ENCODE peak calls at places on chromosomes 13 and 19, in four cellular contexts. One of them, this sample, is unnamed. For H3K4me1 and H3K9me3, the result is how much of the 10 kb centered on the place peaks cover.

GRCh38 chr19:4369888-4370260 is 26.5 kb downstream of the MPND start:
- DNase-seq in body of pancreas: peak
- DNase-seq in fibroblast of lung: no peak
- DNase-seq in ascending aorta: no peak
- DNase-seq in this sample: no peak

GRCh38 chr19:401836-402535 is 7.0 kb downstream of the C2CD4C start:
- DNase-seq in body of pancreas: peak
- DNase-seq in fibroblast of lung: no peak
- DNase-seq in ascending aorta: no peak
- DNase-seq in this sample: no peak

GRCh38 chr19:35293733-35294309 is 1.9 kb downstream of the MAG start:
- DNase-seq in body of pancreas: no peak
- DNase-seq in fibroblast of lung: no peak
- DNase-seq in ascending aorta: no peak
- DNase-seq in this sample: no peak

GRCh38 chr13:103187621-103188020 is 121.4 kb upstream of the SLC10A2 start:
- DNase-seq in body of pancreas: no peak
- DNase-seq in fibroblast of lung: no peak
- DNase-seq in ascending aorta: no peak
- DNase-seq in this sample: peak

GRCh38 chr19:51365211-51366049 is 758 bp downstream of the ETFB start:
- DNase-seq in body of pancreas: peak
- DNase-seq in fibroblast of lung: peak
- DNase-seq in ascending aorta: no peak
- DNase-seq in this sample: peak

GRCh38 chr13:74040200-74040599 is 94.0 kb downstream of the KLF12 start:
- DNase-seq in body of pancreas: peak
- DNase-seq in fibroblast of lung: peak
- DNase-seq in ascending aorta: no peak
- DNase-seq in this sample: peak

GRCh38 chr19:39473443-39473960 is 7.1 kb upstream of the TIMM50 start:
- DNase-seq in body of pancreas: no peak
- DNase-seq in fibroblast of lung: no peak
- DNase-seq in ascending aorta: no peak
- DNase-seq in this sample: no peak

GRCh38 chr13:23350009-23350408 is 83.5 kb downstream of the SACS start:
- DNase-seq in body of pancreas: no peak
- DNase-seq in fibroblast of lung: no peak
- DNase-seq in ascending aorta: no peak
- DNase-seq in this sample: no peak

GRCh38 chr13:44108345-44108858 is 228.7 kb downstream of the LACC1 start:
- DNase-seq in body of pancreas: peak
- DNase-seq in fibroblast of lung: no peak
- DNase-seq in ascending aorta: no peak
- DNase-seq in this sample: peak

GRCh38 chr19:3968556-3969434 is 2.1 kb downstream of the DAPK3 start:
- DNase-seq in body of pancreas: peak
- DNase-seq in fibroblast of lung: peak
- DNase-seq in ascending aorta: peak
- DNase-seq in this sample: peak

GRCh38 chr13:46716821-46717220 is 80.1 kb downstream of the ESD start:
- DNase-seq in body of pancreas: no peak
- DNase-seq in fibroblast of lung: peak
- DNase-seq in ascending aorta: no peak
- DNase-seq in this sample: no peak

GRCh38 chr19:30326076-30326710 is 46.0 kb upstream of the ZNF536 start:
- DNase-seq in body of pancreas: no peak
- DNase-seq in fibroblast of lung: no peak
- DNase-seq in ascending aorta: no peak
- DNase-seq in this sample: no peak

GRCh38 chr13:40984670-40985366 is 34.3 kb downstream of the ELF1 start:
- DNase-seq in body of pancreas: no peak
- DNase-seq in fibroblast of lung: no peak
- DNase-seq in ascending aorta: no peak
- DNase-seq in this sample: peak

GRCh38 chr13:70884196-70884595 is 775.9 kb upstream of the KLHL1 start:
- DNase-seq in body of pancreas: no peak
- DNase-seq in fibroblast of lung: no peak
- DNase-seq in ascending aorta: no peak
- DNase-seq in this sample: no peak

GRCh38 chr19:38139122-38139521 is 84.9 kb downstream of the DPF1 start:
- DNase-seq in body of pancreas: no peak
- DNase-seq in fibroblast of lung: no peak
- DNase-seq in ascending aorta: no peak
- DNase-seq in this sample: no peak

GRCh38 chr19:33809960-33810359 is 13.3 kb downstream of the KCTD15 start:
- DNase-seq in body of pancreas: no peak
- DNase-seq in fibroblast of lung: peak
- DNase-seq in ascending aorta: no peak
- DNase-seq in this sample: peak

GRCh38 chr19:38739440-38740251 is 4.6 kb downstream of the CAPN12 start:
- DNase-seq in body of pancreas: no peak
- DNase-seq in fibroblast of lung: no peak
- DNase-seq in ascending aorta: no peak
- DNase-seq in this sample: no peak

GRCh38 chr13:109810761-109811510 is 24.6 kb upstream of the IRS2 start:
- DNase-seq in body of pancreas: no peak
- DNase-seq in fibroblast of lung: no peak
- DNase-seq in ascending aorta: no peak
- DNase-seq in this sample: no peak

GRCh38 chr13:98389319-98389718 is 187.6 kb downstream of the STK24 start:
- DNase-seq in body of pancreas: no peak
- DNase-seq in fibroblast of lung: no peak
- DNase-seq in ascending aorta: no peak
- DNase-seq in this sample: no peak

GRCh38 chr19:6238256-6238642 is 41.5 kb downstream of the MLLT1 start:
- DNase-seq in body of pancreas: no peak
- DNase-seq in fibroblast of lung: no peak
- DNase-seq in ascending aorta: no peak
- DNase-seq in this sample: peak

GRCh38 chr13:101474419-101474957 is 22.0 kb downstream of the ITGBL1 start:
- DNase-seq in body of pancreas: peak
- DNase-seq in fibroblast of lung: peak
- DNase-seq in ascending aorta: no peak
- DNase-seq in this sample: peak

GRCh38 chr19:38877781-38878574 is at the start of gene RINL:
- DNase-seq in body of pancreas: no peak
- DNase-seq in fibroblast of lung: no peak
- DNase-seq in ascending aorta: no peak
- DNase-seq in this sample: no peak

GRCh38 chr13:75745387-75745786 is 109.3 kb downstream of the LMO7 start:
- DNase-seq in body of pancreas: no peak
- DNase-seq in fibroblast of lung: no peak
- DNase-seq in ascending aorta: no peak
- DNase-seq in this sample: no peak

GRCh38 chr13:114225610-114226009 is 9.1 kb upstream of the CDC16 start:
- DNase-seq in body of pancreas: no peak
- DNase-seq in fibroblast of lung: no peak
- DNase-seq in ascending aorta: no peak
- DNase-seq in this sample: no peak

GRCh38 chr19:54325194-54325621 is 12.2 kb upstream of the LILRA5 start:
- DNase-seq in body of pancreas: peak
- DNase-seq in fibroblast of lung: peak
- DNase-seq in ascending aorta: no peak
- DNase-seq in this sample: peak

GRCh38 chr13:40148103-40148502 is 492.6 kb downstream of the COG6 start:
- DNase-seq in body of pancreas: no peak
- DNase-seq in fibroblast of lung: no peak
- DNase-seq in ascending aorta: no peak
- DNase-seq in this sample: no peak

GRCh38 chr19:12779162-12779993 is 4.0 kb upstream of the HOOK2 start:
- DNase-seq in body of pancreas: peak
- DNase-seq in fibroblast of lung: peak
- DNase-seq in ascending aorta: peak
- DNase-seq in this sample: peak

GRCh38 chr19:31498781-31499180 is 149.5 kb upstream of the TSHZ3 start:
- DNase-seq in body of pancreas: no peak
- DNase-seq in fibroblast of lung: no peak
- DNase-seq in ascending aorta: no peak
- DNase-seq in this sample: no peak

GRCh38 chr13:24039621-24040475 is 120.7 kb upstream of the SPATA13 start:
- DNase-seq in body of pancreas: no peak
- DNase-seq in fibroblast of lung: no peak
- DNase-seq in ascending aorta: no peak
- DNase-seq in this sample: no peak

GRCh38 chr13:100589178-100589725 is 663 bp upstream of the GGACT start:
- DNase-seq in body of pancreas: no peak
- DNase-seq in fibroblast of lung: no peak
- DNase-seq in ascending aorta: no peak
- DNase-seq in this sample: no peak

GRCh38 chr13:37479901-37480300 is 118.7 kb downstream of the POSTN start:
- DNase-seq in body of pancreas: no peak
- DNase-seq in fibroblast of lung: peak
- DNase-seq in ascending aorta: no peak
- DNase-seq in this sample: peak

GRCh38 chr19:42280761-42281174 is 11.7 kb downstream of the CIC start:
- DNase-seq in body of pancreas: no peak
- DNase-seq in fibroblast of lung: no peak
- DNase-seq in ascending aorta: no peak
- DNase-seq in this sample: no peak

GRCh38 chr13:36151591-36151990 is 20.4 kb upstream of the DCLK1 start:
- DNase-seq in body of pancreas: no peak
- DNase-seq in fibroblast of lung: no peak
- DNase-seq in ascending aorta: no peak
- DNase-seq in this sample: no peak

GRCh38 chr13:75139291-75139690 is 342.7 kb downstream of the TBC1D4 start:
- DNase-seq in body of pancreas: no peak
- DNase-seq in fibroblast of lung: peak
- DNase-seq in ascending aorta: no peak
- DNase-seq in this sample: peak

GRCh38 chr13:85255978-85256377 is 543.2 kb downstream of the SLITRK6 start:
- DNase-seq in body of pancreas: no peak
- DNase-seq in fibroblast of lung: no peak
- DNase-seq in ascending aorta: no peak
- DNase-seq in this sample: peak

GRCh38 chr13:90696656-90697055 is 650.8 kb upstream of the MIR17HG start:
- DNase-seq in body of pancreas: no peak
- DNase-seq in fibroblast of lung: no peak
- DNase-seq in ascending aorta: no peak
- DNase-seq in this sample: no peak

GRCh38 chr13:52003551-52003950 is 7.7 kb downstream of the ATP7B start:
- DNase-seq in body of pancreas: peak
- DNase-seq in fibroblast of lung: no peak
- DNase-seq in ascending aorta: no peak
- DNase-seq in this sample: no peak

GRCh38 chr19:41302624-41303351 is 7.2 kb upstream of the CCDC97 start:
- DNase-seq in body of pancreas: no peak
- DNase-seq in fibroblast of lung: no peak
- DNase-seq in ascending aorta: no peak
- DNase-seq in this sample: no peak

GRCh38 chr19:35377656-35378055 is 6.8 kb downstream of the GPR42 start:
- DNase-seq in body of pancreas: no peak
- DNase-seq in fibroblast of lung: no peak
- DNase-seq in ascending aorta: no peak
- DNase-seq in this sample: peak

GRCh38 chr19:10887616-10888367 is 16.4 kb downstream of the CARM1 start:
- DNase-seq in body of pancreas: no peak
- DNase-seq in fibroblast of lung: no peak
- DNase-seq in ascending aorta: no peak
- DNase-seq in this sample: no peak
- H3K4me1 ChIP-seq in body of pancreas: under half
- H3K4me1 ChIP-seq in fibroblast of lung: under half
- H3K4me1 ChIP-seq in ascending aorta: under half
- H3K4me1 ChIP-seq in this sample: under half

DNA sequence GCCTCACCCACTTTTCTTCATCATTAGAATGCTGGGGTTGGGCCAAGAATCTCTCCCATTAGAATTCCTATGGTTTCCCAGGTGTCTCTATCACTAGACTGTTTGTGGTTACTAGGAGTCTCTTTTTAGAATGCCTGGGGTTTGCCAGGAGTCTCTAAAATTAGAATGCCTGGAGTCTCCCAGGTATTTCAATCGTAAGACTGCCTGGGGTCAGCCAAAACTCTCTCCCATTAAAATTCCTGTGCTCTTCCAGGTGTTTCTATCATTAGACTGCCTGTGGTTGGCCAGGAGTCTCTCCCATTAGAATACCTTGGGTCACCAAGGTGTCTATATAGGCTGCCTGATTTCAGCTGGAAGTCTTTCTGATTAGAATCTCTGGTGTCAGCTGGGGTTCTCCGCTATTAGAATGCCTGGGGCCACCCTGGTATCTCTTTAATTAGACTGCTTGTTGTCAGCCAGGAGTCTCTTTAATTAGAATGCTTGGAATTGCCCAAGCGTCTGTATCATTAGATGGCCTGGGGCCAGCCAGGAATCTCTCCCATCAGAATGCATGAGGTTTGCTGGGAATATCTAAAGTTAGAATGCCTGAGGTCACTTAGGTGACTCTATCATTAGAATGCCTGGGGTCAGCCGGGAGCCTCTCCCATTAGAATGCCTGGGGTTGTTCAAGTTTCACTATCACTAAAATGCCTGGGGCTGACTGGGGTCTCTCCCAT is 1479.2 kb downstream of the UQCRFS1 start:
- DNase-seq in body of pancreas: no peak
- DNase-seq in fibroblast of lung: no peak
- DNase-seq in ascending aorta: no peak
- DNase-seq in this sample: no peak
- H3K9me3 ChIP-seq in body of pancreas: under half
- H3K9me3 ChIP-seq in fibroblast of lung: under half
- H3K9me3 ChIP-seq in ascending aorta: under half
- H3K9me3 ChIP-seq in this sample: under half

GRCh38 chr19:48446579-48446978 is 796 bp downstream of the GRWD1 start:
- DNase-seq in body of pancreas: no peak
- DNase-seq in fibroblast of lung: no peak
- DNase-seq in ascending aorta: no peak
- DNase-seq in this sample: no peak
- H3K27ac ChIP-seq in body of pancreas: peak
- H3K27ac ChIP-seq in fibroblast of lung: peak
- H3K27ac ChIP-seq in ascending aorta: no peak
- H3K27ac ChIP-seq in this sample: peak

GRCh38 chr19:55642153-55643002 is 1.1 kb upstream of the ZNF581 start:
- DNase-seq in body of pancreas: peak
- DNase-seq in fibroblast of lung: peak
- DNase-seq in ascending aorta: no peak
- DNase-seq in this sample: peak
- H3K4me1 ChIP-seq in body of pancreas: half or more
- H3K4me1 ChIP-seq in fibroblast of lung: under half
- H3K4me1 ChIP-seq in ascending aorta: under half
- H3K4me1 ChIP-seq in this sample: under half

GRCh38 chr19:9500796-9501195 is 2.4 kb upstream of the ZNF560 start:
- DNase-seq in body of pancreas: no peak
- DNase-seq in fibroblast of lung: no peak
- DNase-seq in ascending aorta: no peak
- DNase-seq in this sample: no peak
- H3K9me3 ChIP-seq in body of pancreas: under half
- H3K9me3 ChIP-seq in fibroblast of lung: under half
- H3K9me3 ChIP-seq in ascending aorta: under half
- H3K9me3 ChIP-seq in this sample: under half

This sample was measured in cardiac muscle cell.